ENCODE peak calls at places on chromosomes 12 and 14, in six cellular contexts. M is CD8-positive, alpha-beta T cell; X is activated naive CD4-positive, alpha-beta T cell; U is GM06990; T is NCI-H2171; J is iris pigment epithelial cell. Z is an unnamed sample.
A peak's percentile ranks its signal among the peaks of the same experiment; 100 is the strongest.

GRCh38 chr12:91993287-91994028 is 152.2 kb downstream of the BTG1 start:
- DNase-seq in M (no peak), X (no peak), U (no peak), T (no peak), J (no peak), Z (no peak)

GRCh38 chr14:73462078-73462715 is 3.9 kb upstream of the NUMB start:
- DNase-seq in M (no peak), X (no peak), U (no peak), T (peak; percentile 12), J (peak; percentile 55), Z (no peak)

GRCh38 chr12:22543246-22544037 is 900 bp downstream of the C2CD5 start:
- DNase-seq in M (peak; percentile 13), X (peak; percentile 19), U (peak; percentile 76), T (peak; percentile 46), J (peak; percentile 20), Z (no peak)

GRCh38 chr14:35866595-35867279 is 40.6 kb downstream of the BRMS1L start:
- DNase-seq in M (no peak), X (no peak), U (no peak), T (no peak), J (no peak), Z (no peak)

GRCh38 chr12:56204275-56204674 is 15.0 kb upstream of the SMARCC2 start:
- DNase-seq in M (no peak), X (no peak), U (no peak), T (no peak), J (no peak), Z (no peak)

GRCh38 chr14:77409131-77409533 is 14.2 kb downstream of the NOXRED1 start:
- DNase-seq in M (no peak), X (no peak), U (peak; percentile 1), T (no peak), J (peak; percentile 29), Z (no peak)

GRCh38 chr12:118418385-118419057 is 42.2 kb downstream of the SUDS3 start:
- DNase-seq in M (no peak), X (no peak), U (no peak), T (no peak), J (peak; percentile 14), Z (no peak)

GRCh38 chr12:104864668-104865067 is 93.4 kb downstream of the SLC41A2 start:
- DNase-seq in M (no peak), X (no peak), U (no peak), T (no peak), J (peak; percentile 36), Z (no peak)

GRCh38 chr12:66678640-66679268 is at the start of gene GRIP1:
- DNase-seq in M (no peak), X (no peak), U (no peak), T (no peak), J (no peak), Z (no peak)

Z was measured in KG1.